ENCODE peak calls at places on chromosomes 7 and 10, in five cellular contexts. One of them, this sample, is unnamed.

GRCh38 chr10:28842321-28842720 is 165.0 kb downstream of the BAMBI start:
- DNase-seq in K562: no peak
- DNase-seq in SK-N-SH: no peak
- DNase-seq in HepG2: no peak
- DNase-seq in stomach: no peak
- DNase-seq in this sample: no peak

GRCh38 chr10:132875435-132875834 is 66.9 kb downstream of the CFAP46 start:
- DNase-seq in SK-N-SH: no peak
- DNase-seq in HepG2: no peak
- DNase-seq in stomach: no peak
- DNase-seq in K562: no peak
- DNase-seq in this sample: peak

GRCh38 chr7:129515381-129515780 is 13.1 kb downstream of the SMKR1 start:
- DNase-seq in K562: no peak
- DNase-seq in SK-N-SH: no peak
- DNase-seq in HepG2: no peak
- DNase-seq in stomach: no peak
- DNase-seq in this sample: no peak

GRCh38 chr10:126001579-126001978 is 105.2 kb downstream of the FANK1 start:
- DNase-seq in SK-N-SH: no peak
- DNase-seq in stomach: no peak
- DNase-seq in K562: no peak
- DNase-seq in HepG2: no peak
- DNase-seq in this sample: no peak

GRCh38 chr10:74896788-74897527 is 70.6 kb downstream of the KAT6B start:
- DNase-seq in SK-N-SH: no peak
- DNase-seq in HepG2: no peak
- DNase-seq in stomach: no peak
- DNase-seq in K562: no peak
- DNase-seq in this sample: no peak

GRCh38 chr7:39621261-39621660 is 2.1 kb upstream of the RALA start:
- DNase-seq in stomach: no peak
- DNase-seq in K562: no peak
- DNase-seq in HepG2: no peak
- DNase-seq in SK-N-SH: no peak
- DNase-seq in this sample: no peak

GRCh38 chr10:12631216-12631615 is 281.9 kb downstream of the CAMK1D start:
- DNase-seq in stomach: no peak
- DNase-seq in SK-N-SH: no peak
- DNase-seq in K562: no peak
- DNase-seq in HepG2: peak
- DNase-seq in this sample: peak

GRCh38 chr10:62735464-62736188 is 68.9 kb upstream of the ADO start:
- DNase-seq in SK-N-SH: no peak
- DNase-seq in stomach: no peak
- DNase-seq in HepG2: no peak
- DNase-seq in K562: peak
- DNase-seq in this sample: no peak

GRCh38 chr10:20058135-20058534 is 241.9 kb downstream of the PLXDC2 start:
- DNase-seq in HepG2: no peak
- DNase-seq in stomach: no peak
- DNase-seq in SK-N-SH: no peak
- DNase-seq in K562: no peak
- DNase-seq in this sample: no peak

GRCh38 chr10:112658900-112659328 is 211.9 kb downstream of the VTI1A start:
- DNase-seq in SK-N-SH: no peak
- DNase-seq in HepG2: peak
- DNase-seq in K562: no peak
- DNase-seq in stomach: no peak
- DNase-seq in this sample: no peak

GRCh38 chr7:15248514-15248913 is 313.3 kb downstream of the AGMO start:
- DNase-seq in HepG2: no peak
- DNase-seq in K562: no peak
- DNase-seq in SK-N-SH: no peak
- DNase-seq in stomach: no peak
- DNase-seq in this sample: no peak

GRCh38 chr7:116576350-116577319 is 51.8 kb downstream of the CAV1 start:
- DNase-seq in SK-N-SH: no peak
- DNase-seq in HepG2: no peak
- DNase-seq in stomach: no peak
- DNase-seq in K562: no peak
- DNase-seq in this sample: no peak

GRCh38 chr7:74087791-74088453 is 4.3 kb downstream of the LIMK1 start:
- DNase-seq in SK-N-SH: no peak
- DNase-seq in stomach: no peak
- DNase-seq in HepG2: no peak
- DNase-seq in K562: no peak
- DNase-seq in this sample: no peak

GRCh38 chr7:27172823-27173411 is 1.2 kb downstream of the HOXA10 start:
- DNase-seq in SK-N-SH: peak
- DNase-seq in HepG2: no peak
- DNase-seq in K562: no peak
- DNase-seq in stomach: peak
- DNase-seq in this sample: peak

GRCh38 chr10:47104101-47104707 is 193.0 kb downstream of the PTPN20 start:
- DNase-seq in K562: no peak
- DNase-seq in SK-N-SH: no peak
- DNase-seq in HepG2: no peak
- DNase-seq in stomach: no peak
- DNase-seq in this sample: no peak

GRCh38 chr7:7795736-7796135 is 77.3 kb upstream of the RPA3 start:
- DNase-seq in K562: no peak
- DNase-seq in HepG2: peak
- DNase-seq in SK-N-SH: no peak
- DNase-seq in stomach: no peak
- DNase-seq in this sample: no peak

GRCh38 chr7:39880556-39880955 is 69.5 kb upstream of the CDK13 start:
- DNase-seq in K562: no peak
- DNase-seq in HepG2: no peak
- DNase-seq in SK-N-SH: no peak
- DNase-seq in stomach: no peak
- DNase-seq in this sample: no peak

GRCh38 chr10:110448682-110449418 is 48.9 kb upstream of the DUSP5 start:
- DNase-seq in stomach: no peak
- DNase-seq in K562: no peak
- DNase-seq in SK-N-SH: no peak
- DNase-seq in HepG2: no peak
- DNase-seq in this sample: peak

GRCh38 chr10:97689637-97690036 is 2.6 kb upstream of the AVPI1 start:
- DNase-seq in HepG2: no peak
- DNase-seq in K562: no peak
- DNase-seq in SK-N-SH: no peak
- DNase-seq in stomach: peak
- DNase-seq in this sample: peak

GRCh38 chr10:133048306-133048705 is 39.4 kb upstream of the ADGRA1 start:
- DNase-seq in HepG2: no peak
- DNase-seq in K562: no peak
- DNase-seq in SK-N-SH: no peak
- DNase-seq in stomach: no peak
- DNase-seq in this sample: no peak

GRCh38 chr10:131249957-131250347 is 61.6 kb downstream of the TCERG1L start:
- DNase-seq in HepG2: no peak
- DNase-seq in SK-N-SH: no peak
- DNase-seq in K562: no peak
- DNase-seq in stomach: no peak
- DNase-seq in this sample: peak

GRCh38 chr7:120842131-120842621 is 15.8 kb downstream of the TSPAN12 start:
- DNase-seq in HepG2: peak
- DNase-seq in stomach: peak
- DNase-seq in SK-N-SH: no peak
- DNase-seq in K562: no peak
- DNase-seq in this sample: no peak

GRCh38 chr7:88095-88926 is 104.1 kb upstream of the FAM20C start:
- DNase-seq in K562: peak
- DNase-seq in stomach: no peak
- DNase-seq in SK-N-SH: no peak
- DNase-seq in HepG2: no peak
- DNase-seq in this sample: no peak

GRCh38 chr10:71998840-71999194 is 34.6 kb downstream of the CHST3 start:
- DNase-seq in HepG2: peak
- DNase-seq in K562: no peak
- DNase-seq in stomach: peak
- DNase-seq in SK-N-SH: peak
- DNase-seq in this sample: no peak

GRCh38 chr7:130141161-130141857 is 63.9 kb downstream of the TMEM209 start:
- DNase-seq in stomach: peak
- DNase-seq in K562: peak
- DNase-seq in HepG2: no peak
- DNase-seq in SK-N-SH: peak
- DNase-seq in this sample: no peak

GRCh38 chr10:8392216-8392615 is 337.7 kb downstream of the GATA3 start:
- DNase-seq in SK-N-SH: no peak
- DNase-seq in stomach: no peak
- DNase-seq in HepG2: no peak
- DNase-seq in K562: no peak
- DNase-seq in this sample: no peak

GRCh38 chr7:155741805-155742204 is 70.5 kb downstream of the SHH start:
- DNase-seq in SK-N-SH: no peak
- DNase-seq in K562: no peak
- DNase-seq in stomach: peak
- DNase-seq in HepG2: no peak
- DNase-seq in this sample: no peak

GRCh38 chr7:47693161-47693740 is 111.3 kb upstream of the TNS3 start:
- DNase-seq in HepG2: no peak
- DNase-seq in K562: no peak
- DNase-seq in SK-N-SH: no peak
- DNase-seq in stomach: no peak
- DNase-seq in this sample: no peak

GRCh38 chr7:12757443-12757842 is 70.0 kb downstream of the ARL4A start:
- DNase-seq in SK-N-SH: no peak
- DNase-seq in K562: no peak
- DNase-seq in HepG2: no peak
- DNase-seq in stomach: no peak
- DNase-seq in this sample: no peak

GRCh38 chr10:71124921-71125748 is 87.2 kb upstream of the UNC5B start:
- DNase-seq in stomach: no peak
- DNase-seq in SK-N-SH: no peak
- DNase-seq in HepG2: no peak
- DNase-seq in K562: peak
- DNase-seq in this sample: peak

GRCh38 chr10:63260860-63261251 is 127.7 kb downstream of the NRBF2 start:
- DNase-seq in SK-N-SH: no peak
- DNase-seq in K562: no peak
- DNase-seq in HepG2: no peak
- DNase-seq in stomach: no peak
- DNase-seq in this sample: no peak

GRCh38 chr7:157689269-157690057 is 352.7 kb downstream of the DNAJB6 start:
- DNase-seq in SK-N-SH: peak
- DNase-seq in K562: no peak
- DNase-seq in HepG2: no peak
- DNase-seq in stomach: peak
- DNase-seq in this sample: peak
- TF ChIP-seq EP300 in SK-N-SH: no peak
- TF ChIP-seq EP300 in K562: no peak
- TF ChIP-seq EP300 in HepG2: no peak
- TF ChIP-seq EP300 in stomach: no peak
- TF ChIP-seq EP300 in this sample: no peak

GRCh38 chr7:3429981-3430380 is 128.9 kb downstream of the SDK1 start:
- DNase-seq in HepG2: no peak
- DNase-seq in stomach: no peak
- DNase-seq in SK-N-SH: no peak
- DNase-seq in K562: no peak
- DNase-seq in this sample: no peak
- TF ChIP-seq EP300 in HepG2: no peak
- TF ChIP-seq EP300 in stomach: no peak
- TF ChIP-seq EP300 in SK-N-SH: no peak
- TF ChIP-seq EP300 in K562: no peak
- TF ChIP-seq EP300 in this sample: no peak

DNA sequence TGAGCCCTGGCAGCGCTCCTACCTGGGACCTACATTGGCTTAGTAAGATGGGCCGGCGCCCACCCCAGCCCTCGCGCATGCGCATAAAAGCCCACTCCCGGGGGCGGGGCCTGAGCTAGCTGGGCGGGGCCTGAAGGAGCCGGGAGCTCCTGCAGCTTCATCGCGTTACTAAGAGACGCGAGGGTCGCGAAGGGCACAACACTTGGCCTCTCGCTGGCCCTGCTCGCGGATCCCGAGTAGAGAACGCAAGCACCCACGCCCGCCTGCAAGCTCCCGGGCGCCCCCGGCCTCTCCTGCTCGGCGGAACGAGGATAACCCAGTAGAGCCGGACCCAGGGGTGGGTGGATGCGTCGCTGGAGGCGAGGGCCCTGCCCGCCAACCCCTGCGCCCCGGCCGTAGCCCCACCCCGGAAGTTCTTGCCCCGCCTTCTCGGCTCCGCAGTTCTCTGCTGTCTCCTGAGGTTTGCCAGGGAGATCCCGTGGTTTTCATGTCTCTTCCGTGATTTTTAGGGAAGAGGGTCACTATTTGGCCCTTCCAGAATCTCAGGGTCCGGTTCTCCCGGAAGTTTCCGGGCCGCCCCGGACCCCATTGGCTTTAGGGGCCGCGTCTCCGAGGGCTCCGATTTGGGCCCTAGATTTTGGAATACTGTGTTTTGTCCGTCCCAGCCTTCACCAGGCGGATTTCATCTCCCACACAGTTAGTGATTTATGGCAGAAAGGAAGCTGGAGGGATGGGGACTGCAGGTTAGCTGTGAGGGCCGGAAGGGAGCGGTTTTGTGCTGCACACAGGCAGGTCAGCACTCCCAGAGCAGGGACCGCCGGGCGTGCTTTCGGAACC is at the start of gene MEIG1:
- DNase-seq in stomach: peak
- DNase-seq in SK-N-SH: peak
- DNase-seq in K562: peak
- DNase-seq in HepG2: peak
- DNase-seq in this sample: peak
- TF ChIP-seq EP300 in stomach: no peak
- TF ChIP-seq EP300 in SK-N-SH: peak
- TF ChIP-seq EP300 in K562: peak
- TF ChIP-seq EP300 in HepG2: no peak
- TF ChIP-seq EP300 in this sample: no peak

DNA sequence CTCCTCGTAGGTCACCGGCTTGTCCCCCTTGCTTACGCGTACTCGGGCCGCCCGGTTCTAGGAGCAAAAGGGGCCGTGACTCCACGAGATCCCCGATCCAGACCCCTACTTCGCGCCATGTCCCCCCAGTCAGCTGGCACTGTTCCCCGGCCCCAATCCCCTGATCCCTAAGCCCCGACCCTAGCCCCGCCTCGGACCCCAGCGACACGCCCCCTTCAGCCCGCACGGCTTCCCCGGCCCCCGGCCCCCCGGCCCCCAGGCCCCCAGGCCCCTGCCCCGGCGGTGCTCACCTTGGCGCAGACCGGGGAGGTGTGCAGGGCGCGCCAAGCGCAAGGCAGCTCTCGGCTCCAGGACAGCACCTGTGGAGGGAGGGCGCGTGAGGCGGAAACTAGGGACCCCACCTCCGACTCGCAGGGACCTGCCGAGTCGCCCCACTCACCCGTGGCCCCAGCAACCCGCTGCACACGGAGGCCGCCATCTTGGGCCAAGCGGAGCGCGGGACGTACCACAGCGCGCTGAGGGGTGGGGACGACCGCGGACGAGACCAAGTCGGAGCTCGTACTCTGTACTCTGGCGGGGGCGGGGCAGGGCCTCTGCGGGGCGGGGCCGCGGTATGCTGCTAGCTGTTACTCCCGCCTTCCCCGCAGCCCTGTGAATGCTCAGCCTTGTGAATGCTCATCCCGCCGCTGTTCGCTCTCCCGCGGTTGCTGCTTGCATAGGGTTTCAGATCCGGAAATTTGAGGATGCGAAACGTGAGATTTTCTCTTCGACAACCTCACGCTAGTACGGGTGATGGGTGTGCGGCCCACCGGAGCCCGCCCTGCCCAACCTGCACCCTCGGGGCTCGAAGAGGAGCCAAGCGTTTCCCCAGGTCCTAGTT is at the start of gene MRPS24:
- DNase-seq in SK-N-SH: peak
- DNase-seq in K562: peak
- DNase-seq in stomach: peak
- DNase-seq in HepG2: peak
- DNase-seq in this sample: peak
- TF ChIP-seq EP300 in SK-N-SH: no peak
- TF ChIP-seq EP300 in K562: no peak
- TF ChIP-seq EP300 in stomach: no peak
- TF ChIP-seq EP300 in HepG2: no peak
- TF ChIP-seq EP300 in this sample: no peak

This sample was measured in suprapubic skin.